ENCODE peak calls at places on chromosomes 12 and 14, in nine cellular contexts. C is lung microvascular endothelial cell; Z is HEK293T; F is HuH-7.5; N is LHCN-M2; Q is stimulated activated CD4-positive, alpha-beta T cell treated with anti-CD3 and anti-CD28 coated beads, Interleukin-15, amount 100 ng/mL, for 1 hour; R is IMR-90; S is T-cell; I is NCI-H1092. X is an unnamed sample.

GRCh38 chr12:41466762-41467270 is 278.7 kb downstream of the PDZRN4 start:
- DNase-seq in C (no peak), Z (no peak), F (no peak), N (no peak), Q (no peak), R (no peak), S (no peak), I (no peak), X (no peak)

GRCh38 chr12:124786065-124786964 is 77.3 kb downstream of the SCARB1 start:
- DNase-seq in C (peak), Z (peak), F (no peak), N (peak), Q (no peak), R (peak), S (no peak), I (no peak), X (no peak)

GRCh38 chr12:122282066-122282465 is 15.8 kb upstream of the VPS33A start:
- DNase-seq in C (peak), Z (no peak), F (no peak), N (peak), Q (no peak), R (peak), S (no peak), I (no peak), X (no peak)

GRCh38 chr12:39958377-39958776 is 147.5 kb downstream of the SLC2A13 start:
- DNase-seq in C (no peak), Z (no peak), F (no peak), N (no peak), Q (no peak), R (no peak), S (no peak), I (no peak), X (no peak)

GRCh38 chr12:53073881-53074280 is 5.3 kb downstream of the SPRYD3 start:
- DNase-seq in C (no peak), Z (no peak), F (no peak), N (no peak), Q (no peak), R (no peak), S (no peak), I (no peak), X (no peak)

GRCh38 chr12:6765048-6765633 is 1.0 kb upstream of the PTMS start:
- DNase-seq in C (no peak), Z (no peak), F (peak), N (no peak), Q (no peak), R (no peak), S (no peak), I (no peak), X (no peak)

GRCh38 chr14:105848570-105848969 is 322.2 kb downstream of the TMEM121 start:
- DNase-seq in C (no peak), Z (no peak), F (no peak), N (no peak), Q (no peak), R (no peak), S (no peak), I (no peak), X (no peak)

GRCh38 chr14:38999949-39000348 is 103.1 kb downstream of the SEC23A start:
- DNase-seq in C (no peak), Z (no peak), F (no peak), N (no peak), Q (no peak), R (no peak), S (no peak), I (no peak), X (no peak)

GRCh38 chr12:121364657-121365265 is 12.6 kb upstream of the ANAPC5 start:
- DNase-seq in C (no peak), Z (no peak), F (no peak), N (peak), Q (no peak), R (peak), S (no peak), I (no peak), X (no peak)

GRCh38 chr14:97276573-97276972 is 479.4 kb downstream of the VRK1 start:
- DNase-seq in C (no peak), Z (no peak), F (no peak), N (no peak), Q (no peak), R (no peak), S (peak), I (no peak), X (no peak)

GRCh38 chr12:10372534-10372931 is 17.3 kb downstream of the KLRK1 start:
- DNase-seq in C (no peak), Z (no peak), F (no peak), N (no peak), Q (no peak), R (no peak), S (no peak), I (no peak), X (no peak)

GRCh38 chr14:70278281-70278680 is 81.2 kb downstream of the COX16 start:
- DNase-seq in C (no peak), Z (no peak), F (no peak), N (no peak), Q (no peak), R (no peak), S (no peak), I (no peak), X (no peak)

GRCh38 chr12:69096669-69097364 is 142.6 kb upstream of the CPSF6 start:
- DNase-seq in C (peak), Z (no peak), F (no peak), N (peak), Q (no peak), R (no peak), S (no peak), I (no peak), X (no peak)

GRCh38 chr14:56514663-56515371 is 64.8 kb upstream of the TMEM260 start:
- DNase-seq in C (no peak), Z (no peak), F (no peak), N (peak), Q (no peak), R (peak), S (no peak), I (no peak), X (no peak)

X was measured in T-helper 9 cell.